ENCODE peak calls at places on chromosomes 13 and 19, in six cellular contexts. One of them, this sample, is unnamed.

GRCh38 chr13:106337096-106337495 is 198.4 kb downstream of the EFNB2 start:
- DNase-seq in heart left ventricle: no peak
- DNase-seq in GM12892: no peak
- DNase-seq in spleen: no peak
- DNase-seq in body of pancreas: no peak
- DNase-seq in ovary: no peak
- DNase-seq in this sample: no peak

GRCh38 chr19:39341122-39341719 is 1.0 kb upstream of the SAMD4B start:
- DNase-seq in spleen: peak; percentile 85
- DNase-seq in body of pancreas: peak; percentile 24
- DNase-seq in heart left ventricle: peak; percentile 29
- DNase-seq in ovary: no peak
- DNase-seq in GM12892: no peak
- DNase-seq in this sample: no peak

GRCh38 chr19:29676586-29676985 is 11.3 kb downstream of the PLEKHF1 start:
- DNase-seq in GM12892: no peak
- DNase-seq in ovary: no peak
- DNase-seq in heart left ventricle: peak; percentile 70
- DNase-seq in body of pancreas: no peak
- DNase-seq in spleen: peak; percentile 73
- DNase-seq in this sample: no peak

GRCh38 chr19:50790365-50790825 is at the start of gene ACP4:
- DNase-seq in body of pancreas: no peak
- DNase-seq in ovary: no peak
- DNase-seq in GM12892: no peak
- DNase-seq in heart left ventricle: no peak
- DNase-seq in spleen: no peak
- DNase-seq in this sample: no peak

GRCh38 chr19:46471116-46471733 is at the start of gene PNMA8A:
- DNase-seq in GM12892: no peak
- DNase-seq in ovary: peak; percentile 90
- DNase-seq in heart left ventricle: peak; percentile 74
- DNase-seq in spleen: peak; percentile 74
- DNase-seq in body of pancreas: peak; percentile 77
- DNase-seq in this sample: no peak

GRCh38 chr13:96792736-96793444 is 201.4 kb downstream of the OXGR1 start:
- DNase-seq in ovary: no peak
- DNase-seq in spleen: no peak
- DNase-seq in GM12892: no peak
- DNase-seq in body of pancreas: peak; percentile 62
- DNase-seq in heart left ventricle: no peak
- DNase-seq in this sample: no peak

GRCh38 chr13:101455863-101456262 is 3.4 kb downstream of the ITGBL1 start:
- DNase-seq in ovary: no peak
- DNase-seq in spleen: no peak
- DNase-seq in GM12892: no peak
- DNase-seq in heart left ventricle: no peak
- DNase-seq in body of pancreas: no peak
- DNase-seq in this sample: no peak

GRCh38 chr13:105471683-105472082 is 1063.8 kb downstream of the EFNB2 start:
- DNase-seq in body of pancreas: no peak
- DNase-seq in spleen: no peak
- DNase-seq in heart left ventricle: no peak
- DNase-seq in ovary: no peak
- DNase-seq in GM12892: no peak
- DNase-seq in this sample: no peak

GRCh38 chr19:31350033-31350692 is 927 bp upstream of the TSHZ3 start:
- DNase-seq in body of pancreas: no peak
- DNase-seq in GM12892: no peak
- DNase-seq in spleen: peak; percentile 81
- DNase-seq in heart left ventricle: peak; percentile 60
- DNase-seq in ovary: peak; percentile 77
- DNase-seq in this sample: no peak

GRCh38 chr19:18589380-18590272 is 1.0 kb downstream of the REX1BD start:
- DNase-seq in body of pancreas: peak; percentile 74
- DNase-seq in ovary: peak; percentile 77
- DNase-seq in GM12892: no peak
- DNase-seq in spleen: peak; percentile 93
- DNase-seq in heart left ventricle: peak; percentile 56
- DNase-seq in this sample: no peak

GRCh38 chr19:30609656-30610270 is 237.6 kb downstream of the ZNF536 start:
- DNase-seq in body of pancreas: no peak
- DNase-seq in heart left ventricle: no peak
- DNase-seq in ovary: no peak
- DNase-seq in GM12892: no peak
- DNase-seq in spleen: no peak
- DNase-seq in this sample: no peak

GRCh38 chr19:2221918-2222317 is 14.2 kb downstream of the PLEKHJ1 start:
- DNase-seq in GM12892: no peak
- DNase-seq in body of pancreas: no peak
- DNase-seq in spleen: no peak
- DNase-seq in heart left ventricle: no peak
- DNase-seq in ovary: no peak
- DNase-seq in this sample: no peak

GRCh38 chr13:31069808-31070544 is 91.7 kb downstream of the HSPH1 start:
- DNase-seq in body of pancreas: no peak
- DNase-seq in GM12892: no peak
- DNase-seq in spleen: no peak
- DNase-seq in heart left ventricle: no peak
- DNase-seq in ovary: no peak
- DNase-seq in this sample: no peak

GRCh38 chr19:33490041-33490451 is 31.5 kb downstream of the PEPD start:
- DNase-seq in ovary: no peak
- DNase-seq in body of pancreas: no peak
- DNase-seq in heart left ventricle: no peak
- DNase-seq in spleen: peak; percentile 69
- DNase-seq in GM12892: no peak
- DNase-seq in this sample: no peak

GRCh38 chr13:94478913-94479312 is 569 bp downstream of the DCT start:
- DNase-seq in spleen: no peak
- DNase-seq in ovary: no peak
- DNase-seq in GM12892: no peak
- DNase-seq in body of pancreas: no peak
- DNase-seq in heart left ventricle: no peak
- DNase-seq in this sample: no peak

DNA sequence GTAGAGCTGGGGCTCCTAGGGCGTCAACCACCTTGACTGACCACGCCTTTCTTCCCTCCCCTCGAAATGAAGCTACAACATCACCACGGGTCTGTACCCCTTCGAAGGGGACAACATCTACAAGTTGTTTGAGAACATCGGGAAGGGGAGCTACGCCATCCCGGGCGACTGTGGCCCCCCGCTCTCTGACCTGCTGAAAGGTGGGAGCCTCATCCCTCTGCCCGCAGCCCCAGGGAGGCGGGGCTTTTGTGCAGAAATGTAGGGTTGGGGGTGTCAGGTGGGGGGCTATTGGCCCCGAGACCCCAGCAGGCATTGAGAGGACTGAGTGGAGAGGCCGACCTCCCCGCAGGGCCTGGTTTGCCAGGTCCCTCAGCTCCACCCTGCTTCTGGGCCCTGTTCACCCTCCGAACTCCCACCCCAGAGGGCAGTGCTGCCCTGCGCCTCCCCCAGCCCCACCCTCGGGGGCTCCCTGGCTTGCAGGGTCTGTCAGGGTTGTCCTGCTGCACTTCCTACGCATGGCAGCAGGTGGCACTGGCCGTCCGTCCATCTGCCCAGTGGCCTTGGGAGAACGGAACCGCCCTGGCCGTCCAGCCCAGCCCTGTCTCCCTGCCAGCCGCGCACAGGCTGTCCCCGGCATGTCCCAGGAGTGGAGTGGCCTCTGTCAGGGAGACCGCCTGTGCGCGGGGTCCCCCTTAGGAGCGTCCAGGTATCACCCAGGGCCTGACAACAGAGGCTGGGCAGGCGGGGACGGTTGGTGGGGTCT is 15.7 kb downstream of the STK11 start:
- DNase-seq in ovary: peak; percentile 85
- DNase-seq in spleen: no peak
- DNase-seq in body of pancreas: peak; percentile 85
- DNase-seq in heart left ventricle: peak; percentile 73
- DNase-seq in GM12892: no peak
- DNase-seq in this sample: no peak
- TF ChIP-seq POLR2A in ovary: no peak
- TF ChIP-seq POLR2A in spleen: no peak
- TF ChIP-seq POLR2A in body of pancreas: no peak
- TF ChIP-seq POLR2A in heart left ventricle: no peak
- TF ChIP-seq POLR2A in GM12892: no peak
- TF ChIP-seq POLR2A in this sample: no peak

DNA sequence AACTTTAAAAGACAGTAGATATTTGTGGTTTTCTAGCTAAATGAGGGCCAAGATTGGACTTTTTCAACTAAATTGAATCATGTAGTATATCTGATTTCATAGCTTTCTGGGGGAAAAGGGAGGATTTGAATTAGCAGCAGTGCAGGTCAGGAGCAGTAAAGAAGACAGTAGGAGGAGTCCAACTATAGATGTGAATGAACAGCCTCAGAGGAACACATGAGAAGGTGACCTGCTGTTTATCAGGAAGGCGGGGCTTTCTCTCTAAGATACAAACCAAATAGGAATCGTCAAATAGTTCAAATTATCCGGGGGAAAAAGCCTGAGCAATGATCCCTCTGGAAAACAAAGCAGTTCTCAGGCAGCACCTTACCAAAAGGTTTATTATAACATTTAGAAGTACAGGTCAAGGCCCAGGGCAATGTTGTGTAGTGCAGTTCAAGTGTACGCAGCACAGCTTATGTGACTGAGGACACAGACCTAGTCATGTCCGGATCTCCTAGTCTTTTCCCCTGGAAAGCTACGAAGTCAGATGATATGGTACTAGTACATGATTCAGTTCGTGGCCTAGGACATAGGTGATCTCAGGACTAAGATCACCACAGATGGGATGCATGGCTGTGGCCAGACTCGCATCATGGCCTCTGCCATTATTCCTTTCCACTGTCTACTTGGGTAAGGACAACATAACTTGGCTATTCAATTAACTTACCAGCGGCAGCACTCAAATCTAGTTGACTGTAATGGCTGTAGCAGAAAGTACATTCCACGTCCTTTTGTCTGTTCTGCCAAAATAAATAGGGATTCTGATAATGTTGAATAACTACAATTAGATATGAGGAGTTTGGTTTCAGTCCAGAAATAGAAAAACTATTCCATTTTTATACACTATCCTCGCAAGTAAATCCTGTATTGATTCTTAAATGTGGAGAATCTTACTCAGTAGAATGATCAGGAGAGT is 40.3 kb downstream of the MPHOSPH8 start:
- DNase-seq in body of pancreas: no peak
- DNase-seq in ovary: no peak
- DNase-seq in spleen: no peak
- DNase-seq in heart left ventricle: no peak
- DNase-seq in GM12892: no peak
- DNase-seq in this sample: no peak
- TF ChIP-seq POLR2A in body of pancreas: no peak
- TF ChIP-seq POLR2A in ovary: no peak
- TF ChIP-seq POLR2A in spleen: no peak
- TF ChIP-seq POLR2A in heart left ventricle: no peak
- TF ChIP-seq POLR2A in GM12892: no peak
- TF ChIP-seq POLR2A in this sample: no peak

GRCh38 chr19:16330811-16331690 is 6.4 kb downstream of the KLF2 start:
- DNase-seq in GM12892: no peak
- DNase-seq in ovary: no peak
- DNase-seq in heart left ventricle: no peak
- DNase-seq in body of pancreas: no peak
- DNase-seq in spleen: no peak
- DNase-seq in this sample: no peak
- TF ChIP-seq POLR2A in GM12892: no peak
- TF ChIP-seq POLR2A in ovary: no peak
- TF ChIP-seq POLR2A in heart left ventricle: peak; percentile 6
- TF ChIP-seq POLR2A in body of pancreas: no peak
- TF ChIP-seq POLR2A in spleen: no peak
- TF ChIP-seq POLR2A in this sample: no peak

GRCh38 chr19:3605770-3606169 is 905 bp downstream of the TBXA2R start:
- DNase-seq in body of pancreas: no peak
- DNase-seq in GM12892: no peak
- DNase-seq in spleen: no peak
- DNase-seq in heart left ventricle: no peak
- DNase-seq in ovary: no peak
- DNase-seq in this sample: no peak

GRCh38 chr19:3606690-3607289 is at the start of gene TBXA2R:
- DNase-seq in ovary: peak; percentile 91
- DNase-seq in spleen: peak; percentile 91
- DNase-seq in GM12892: peak; percentile 65
- DNase-seq in heart left ventricle: peak; percentile 75
- DNase-seq in body of pancreas: peak; percentile 62
- DNase-seq in this sample: peak; percentile 77

GRCh38 chr19:3604987-3605343 is 1.7 kb downstream of the TBXA2R start:
- DNase-seq in GM12892: no peak
- DNase-seq in body of pancreas: no peak
- DNase-seq in spleen: peak; percentile 84
- DNase-seq in heart left ventricle: peak; percentile 10
- DNase-seq in ovary: no peak
- DNase-seq in this sample: no peak

GRCh38 chr19:3605361-3605760 is 1.3 kb downstream of the TBXA2R start:
- DNase-seq in heart left ventricle: no peak
- DNase-seq in GM12892: no peak
- DNase-seq in spleen: no peak
- DNase-seq in ovary: no peak
- DNase-seq in body of pancreas: no peak
- DNase-seq in this sample: no peak

DNA sequence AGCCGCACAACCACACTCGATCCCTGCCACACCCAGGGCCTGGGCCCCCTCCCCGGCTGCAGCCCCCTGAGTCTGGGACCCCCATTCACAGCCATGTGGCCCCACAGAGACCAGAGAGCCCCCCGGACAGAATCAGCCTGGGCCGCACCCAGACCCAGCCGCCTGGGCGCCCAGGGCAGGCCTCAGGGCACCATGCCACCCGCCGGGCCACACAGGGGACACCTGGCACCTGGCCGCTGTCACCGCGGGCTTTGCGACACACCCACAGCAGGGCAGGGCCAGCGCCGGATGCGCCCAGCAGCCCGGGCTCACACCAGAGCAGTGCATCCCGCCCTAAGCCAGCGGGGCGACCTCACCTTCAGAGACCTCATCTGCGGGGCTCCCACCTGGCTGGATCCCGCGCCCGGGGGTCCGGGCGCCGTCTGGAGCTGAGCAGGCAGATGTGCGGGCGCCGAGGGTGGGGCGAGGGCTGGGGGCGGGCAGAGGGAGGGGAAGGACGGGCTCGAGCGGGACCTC is 443 bp downstream of the TBXA2R start:
- DNase-seq in heart left ventricle: peak; percentile 23
- DNase-seq in GM12892: no peak
- DNase-seq in spleen: peak; percentile 85
- DNase-seq in ovary: no peak
- DNase-seq in body of pancreas: peak; percentile 79
- DNase-seq in this sample: no peak
- TF ChIP-seq POLR2A in heart left ventricle: no peak
- TF ChIP-seq POLR2A in GM12892: no peak
- TF ChIP-seq POLR2A in spleen: no peak
- TF ChIP-seq POLR2A in ovary: no peak
- TF ChIP-seq POLR2A in body of pancreas: no peak
- TF ChIP-seq POLR2A in this sample: no peak

This sample was measured in GM12891.